ENCODE peak calls at places on chromosomes 16 and 17, in ten cellular contexts. V, P, N, Y, J, I, L, D, T and Z are unnamed samples.

GRCh38 chr17:80793421-80793820 is 198.2 kb upstream of the CHMP6 start:
- DNase-seq in V (no peak), P (no peak), N (no peak), Y (no peak), J (no peak), I (no peak), L (no peak), D (no peak), T (peak), Z (no peak)

GRCh38 chr16:60031751-60032150 is 1297.6 kb upstream of the GOT2 start:
- DNase-seq in V (no peak), P (no peak), N (no peak), Y (no peak), J (no peak), I (no peak), L (no peak), D (no peak), T (no peak), Z (no peak)

GRCh38 chr17:31400481-31400950 is 9.0 kb downstream of the RAB11FIP4 start:
- DNase-seq in V (no peak), P (no peak), N (no peak), Y (no peak), J (no peak), I (no peak), L (no peak), D (no peak), T (no peak), Z (no peak)

GRCh38 chr17:40616592-40616991 is 31.0 kb downstream of the SMARCE1 start:
- DNase-seq in V (no peak), P (no peak), N (no peak), Y (no peak), J (no peak), I (no peak), L (no peak), D (no peak), T (no peak), Z (no peak)

GRCh38 chr16:48903054-48903453 is 293.1 kb upstream of the N4BP1 start:
- DNase-seq in V (no peak), P (no peak), N (no peak), Y (no peak), J (no peak), I (no peak), L (no peak), D (no peak), T (no peak), Z (no peak)

GRCh38 chr16:71338193-71338592 is 20.3 kb upstream of the CALB2 start:
- DNase-seq in V (no peak), P (no peak), N (no peak), Y (no peak), J (no peak), I (no peak), L (no peak), D (no peak), T (no peak), Z (peak)

GRCh38 chr16:53912155-53912554 is 208.2 kb downstream of the FTO start:
- DNase-seq in V (no peak), P (peak), N (no peak), Y (peak), J (no peak), I (no peak), L (no peak), D (no peak), T (no peak), Z (no peak)

GRCh38 chr17:40480501-40481003 is 20.9 kb downstream of the TNS4 start:
- DNase-seq in V (no peak), P (peak), N (peak), Y (peak), J (peak), I (no peak), L (no peak), D (no peak), T (no peak), Z (peak)

GRCh38 chr16:16073884-16074781 is 124.7 kb downstream of the ABCC1 start:
- DNase-seq in V (peak), P (no peak), N (peak), Y (no peak), J (peak), I (no peak), L (peak), D (no peak), T (no peak), Z (no peak)

GRCh38 chr17:67055041-67055443 is 10.7 kb downstream of the CACNG1 start:
- DNase-seq in V (no peak), P (no peak), N (no peak), Y (no peak), J (no peak), I (no peak), L (no peak), D (no peak), T (no peak), Z (no peak)

GRCh38 chr16:29663020-29663828 is at the start of gene SPN:
- DNase-seq in V (no peak), P (peak), N (no peak), Y (peak), J (peak), I (no peak), L (no peak), D (no peak), T (no peak), Z (no peak)

GRCh38 chr16:70254095-70254964 is 2.6 kb upstream of the EXOSC6 start:
- DNase-seq in V (no peak), P (no peak), N (no peak), Y (no peak), J (no peak), I (no peak), L (no peak), D (no peak), T (no peak), Z (no peak)

GRCh38 chr16:50244140-50244503 is 22.2 kb upstream of the ADCY7 start:
- DNase-seq in V (no peak), P (no peak), N (no peak), Y (no peak), J (no peak), I (no peak), L (no peak), D (no peak), T (no peak), Z (peak)

GRCh38 chr16:30077656-30078055 is 1.9 kb downstream of the PPP4C start:
- DNase-seq in V (no peak), P (no peak), N (no peak), Y (no peak), J (no peak), I (no peak), L (no peak), D (no peak), T (no peak), Z (no peak)

GRCh38 chr17:40344321-40345160 is 20.0 kb downstream of the GJD3 start:
- DNase-seq in V (no peak), P (no peak), N (no peak), Y (no peak), J (peak), I (no peak), L (no peak), D (no peak), T (no peak), Z (no peak)

GRCh38 chr16:24920568-24920967 is 74.8 kb downstream of the SLC5A11 start:
- DNase-seq in V (no peak), P (no peak), N (no peak), Y (no peak), J (no peak), I (no peak), L (no peak), D (no peak), T (peak), Z (no peak)

GRCh38 chr17:7997186-7997585 is 5.2 kb upstream of the GUCY2D start:
- DNase-seq in V (peak), P (no peak), N (peak), Y (peak), J (peak), I (no peak), L (no peak), D (no peak), T (no peak), Z (peak)

GRCh38 chr16:79664407-79664806 is 63.9 kb upstream of the MAF start:
- DNase-seq in V (peak), P (no peak), N (no peak), Y (no peak), J (no peak), I (no peak), L (no peak), D (no peak), T (no peak), Z (no peak)

GRCh38 chr16:21638573-21638975 is 13.8 kb downstream of the IGSF6 start:
- DNase-seq in V (no peak), P (no peak), N (no peak), Y (peak), J (no peak), I (no peak), L (no peak), D (no peak), T (no peak), Z (peak)

GRCh38 chr17:40345161-40346034 is 19.1 kb downstream of the GJD3 start:
- DNase-seq in V (peak), P (no peak), N (peak), Y (no peak), J (peak), I (peak), L (no peak), D (no peak), T (peak), Z (peak)

GRCh38 chr17:82647593-82648164 is 565 bp downstream of the WDR45B start:
- DNase-seq in V (peak), P (peak), N (no peak), Y (peak), J (peak), I (no peak), L (no peak), D (no peak), T (peak), Z (peak)

GRCh38 chr17:47776330-47777197 is 43.5 kb downstream of the TBX21 start:
- DNase-seq in V (no peak), P (peak), N (peak), Y (peak), J (peak), I (no peak), L (no peak), D (no peak), T (no peak), Z (peak)

GRCh38 chr17:58191259-58191896 is 1.1 kb upstream of the EPX start:
- DNase-seq in V (no peak), P (no peak), N (no peak), Y (no peak), J (no peak), I (no peak), L (no peak), D (no peak), T (no peak), Z (no peak)

GRCh38 chr17:59491353-59492090 is 73.9 kb upstream of the DHX40 start:
- DNase-seq in V (no peak), P (no peak), N (no peak), Y (no peak), J (no peak), I (no peak), L (no peak), D (no peak), T (no peak), Z (no peak)

GRCh38 chr16:76277099-76278030 is at the start of gene CNTNAP4:
- DNase-seq in V (no peak), P (no peak), N (peak), Y (no peak), J (no peak), I (peak), L (no peak), D (peak), T (peak), Z (no peak)

GRCh38 chr17:66667491-66668030 is 167.4 kb upstream of the CACNG5 start:
- DNase-seq in V (no peak), P (peak), N (no peak), Y (peak), J (no peak), I (no peak), L (no peak), D (no peak), T (no peak), Z (no peak)

GRCh38 chr17:44216173-44216572 is 3.3 kb downstream of the UBTF start:
- DNase-seq in V (no peak), P (no peak), N (no peak), Y (peak), J (peak), I (no peak), L (no peak), D (no peak), T (no peak), Z (no peak)

GRCh38 chr16:75909746-75910145 is 183.5 kb upstream of the CPHXL start:
- DNase-seq in V (no peak), P (no peak), N (no peak), Y (no peak), J (no peak), I (no peak), L (no peak), D (no peak), T (no peak), Z (no peak)

GRCh38 chr17:14201595-14201994 is 35.1 kb downstream of the CDRT15 start:
- DNase-seq in V (no peak), P (peak), N (no peak), Y (peak), J (peak), I (no peak), L (no peak), D (no peak), T (no peak), Z (no peak)

GRCh38 chr16:19382887-19383816 is 34.5 kb upstream of the TMC5 start:
- DNase-seq in V (no peak), P (no peak), N (no peak), Y (no peak), J (no peak), I (peak), L (no peak), D (no peak), T (no peak), Z (peak)

GRCh38 chr16:3051009-3051408 is 4.6 kb downstream of the MMP25 start:
- DNase-seq in V (no peak), P (no peak), N (no peak), Y (no peak), J (no peak), I (no peak), L (no peak), D (no peak), T (no peak), Z (no peak)

GRCh38 chr16:3054965-3055733 is 8.8 kb downstream of the MMP25 start:
- DNase-seq in V (no peak), P (no peak), N (no peak), Y (no peak), J (no peak), I (no peak), L (no peak), D (no peak), T (no peak), Z (no peak)

GRCh38 chr16:3050487-3050886 is 4.1 kb downstream of the MMP25 start:
- DNase-seq in V (no peak), P (no peak), N (no peak), Y (no peak), J (no peak), I (no peak), L (no peak), D (no peak), T (no peak), Z (no peak)

GRCh38 chr16:3049921-3050481 is 3.6 kb downstream of the MMP25 start:
- DNase-seq in V (no peak), P (no peak), N (no peak), Y (no peak), J (no peak), I (no peak), L (no peak), D (no peak), T (no peak), Z (no peak)

DNA sequence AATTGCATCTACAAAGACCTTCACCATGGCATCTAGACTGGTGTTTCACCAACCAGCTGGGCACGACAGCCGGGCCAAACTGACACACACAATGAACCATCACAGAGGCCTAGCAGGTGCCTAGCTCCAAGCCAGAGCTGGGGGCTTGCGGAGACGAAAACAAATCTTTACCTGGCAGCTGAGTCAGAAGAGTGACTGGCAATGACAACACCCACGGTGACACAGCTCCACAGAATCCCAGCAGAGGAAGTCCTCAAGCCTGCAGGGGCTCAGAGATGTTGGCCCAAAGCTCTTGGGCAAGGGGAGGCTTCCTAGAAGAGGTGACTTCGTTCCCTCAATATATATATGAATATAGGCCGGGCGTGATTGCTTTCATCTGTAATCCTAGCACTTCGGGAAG is 5.1 kb downstream of the MMP25 start:
- DNase-seq in V (no peak), P (no peak), N (no peak), Y (no peak), J (no peak), I (no peak), L (no peak), D (no peak), T (no peak), Z (no peak)
- H3K27ac ChIP-seq in V (no peak), P (no peak), N (no peak), Y (no peak), J (no peak), I (no peak), L (no peak), D (no peak), T (no peak), Z (no peak)

GRCh38 chr17:32452281-32452680 is 8.0 kb downstream of the PSMD11 start:
- DNase-seq in V (no peak), P (no peak), N (peak), Y (no peak), J (no peak), I (no peak), L (no peak), D (no peak), T (no peak), Z (no peak)
- H3K27ac ChIP-seq in V (no peak), P (no peak), N (no peak), Y (no peak), J (no peak), I (no peak), L (no peak), D (no peak), T (no peak), Z (no peak)

GRCh38 chr17:29587591-29587990 is 1.9 kb downstream of the GIT1 start:
- DNase-seq in V (peak), P (no peak), N (no peak), Y (no peak), J (no peak), I (no peak), L (no peak), D (no peak), T (no peak), Z (no peak)
- H3K27ac ChIP-seq in V (no peak), P (no peak), N (no peak), Y (no peak), J (peak), I (peak), L (no peak), D (peak), T (no peak), Z (no peak)

GRCh38 chr17:77313831-77314230 is 173.1 kb downstream of the SEC14L1 start:
- DNase-seq in V (no peak), P (no peak), N (no peak), Y (no peak), J (peak), I (no peak), L (no peak), D (no peak), T (peak), Z (no peak)

GRCh38 chr17:77314601-77315000 is 173.8 kb downstream of the SEC14L1 start:
- DNase-seq in V (no peak), P (no peak), N (no peak), Y (no peak), J (peak), I (no peak), L (no peak), D (no peak), T (peak), Z (no peak)

GRCh38 chr17:77315551-77316190 is 174.9 kb downstream of the SEC14L1 start:
- DNase-seq in V (no peak), P (no peak), N (no peak), Y (no peak), J (peak), I (no peak), L (no peak), D (no peak), T (peak), Z (peak)

GRCh38 chr17:77316191-77316641 is 175.4 kb downstream of the SEC14L1 start:
- DNase-seq in V (no peak), P (no peak), N (peak), Y (no peak), J (peak), I (no peak), L (no peak), D (no peak), T (peak), Z (no peak)

DNA sequence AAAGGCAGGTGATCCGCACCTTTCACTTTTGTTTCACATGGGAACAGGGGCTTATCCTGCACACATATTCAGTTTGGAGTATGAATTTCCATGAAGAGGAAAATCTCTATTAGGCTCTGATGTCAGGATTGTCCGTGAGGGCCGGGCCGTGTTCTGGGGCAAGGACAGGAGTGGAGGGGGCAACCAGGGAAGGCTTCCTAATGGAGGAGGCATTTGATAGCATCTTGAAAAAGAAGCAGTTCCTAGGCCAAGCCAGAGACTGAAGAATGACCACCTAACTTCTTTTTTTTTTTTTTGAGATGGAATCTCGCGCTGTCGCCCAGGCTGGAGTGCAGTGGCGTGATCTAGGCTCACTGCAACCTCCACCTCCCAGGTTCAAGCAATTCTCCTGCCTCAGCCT is 174.2 kb downstream of the SEC14L1 start:
- DNase-seq in V (no peak), P (no peak), N (no peak), Y (no peak), J (peak), I (no peak), L (no peak), D (no peak), T (peak), Z (no peak)
- H3K27ac ChIP-seq in V (no peak), P (no peak), N (no peak), Y (no peak), J (no peak), I (no peak), L (no peak), D (no peak), T (no peak), Z (no peak)

GRCh38 chr17:38747385-38748328 is 479 bp downstream of the PCGF2 start:
- DNase-seq in V (no peak), P (no peak), N (no peak), Y (no peak), J (peak), I (no peak), L (no peak), D (no peak), T (peak), Z (no peak)
- H3K27ac ChIP-seq in V (peak), P (no peak), N (peak), Y (no peak), J (peak), I (peak), L (peak), D (peak), T (peak), Z (no peak)

GRCh38 chr17:63704259-63704576 is 4.3 kb upstream of the LIMD2 start:
- DNase-seq in V (no peak), P (no peak), N (no peak), Y (no peak), J (no peak), I (no peak), L (no peak), D (no peak), T (no peak), Z (no peak)

GRCh38 chr17:63702223-63702577 is 2.3 kb upstream of the LIMD2 start:
- DNase-seq in V (no peak), P (peak), N (no peak), Y (peak), J (peak), I (no peak), L (no peak), D (no peak), T (no peak), Z (no peak)

GRCh38 chr17:63703556-63704258 is 3.8 kb upstream of the LIMD2 start:
- DNase-seq in V (no peak), P (no peak), N (no peak), Y (no peak), J (no peak), I (no peak), L (no peak), D (no peak), T (no peak), Z (no peak)

GRCh38 chr17:63702616-63703015 is 2.7 kb upstream of the LIMD2 start:
- DNase-seq in V (no peak), P (no peak), N (no peak), Y (no peak), J (no peak), I (no peak), L (no peak), D (no peak), T (no peak), Z (no peak)

GRCh38 chr17:63703029-63703428 is 3.1 kb upstream of the LIMD2 start:
- DNase-seq in V (no peak), P (no peak), N (no peak), Y (no peak), J (no peak), I (no peak), L (no peak), D (no peak), T (no peak), Z (no peak)
- H3K27ac ChIP-seq in V (no peak), P (peak), N (no peak), Y (peak), J (peak), I (no peak), L (no peak), D (no peak), T (no peak), Z (no peak)

GRCh38 chr17:55282379-55282702 is 17.6 kb downstream of the HLF start:
- DNase-seq in V (no peak), P (no peak), N (no peak), Y (no peak), J (no peak), I (no peak), L (no peak), D (no peak), T (no peak), Z (no peak)
- H3K27ac ChIP-seq in V (no peak), P (no peak), N (no peak), Y (no peak), J (peak), I (no peak), L (no peak), D (no peak), T (peak), Z (no peak)

GRCh38 chr17:61928101-61928436 is 287 bp upstream of the INTS2 start:
- DNase-seq in V (no peak), P (peak), N (no peak), Y (no peak), J (no peak), I (no peak), L (no peak), D (no peak), T (no peak), Z (no peak)
- H3K27ac ChIP-seq in V (peak), P (no peak), N (peak), Y (peak), J (peak), I (peak), L (peak), D (peak), T (peak), Z (peak)